ENCODE peak calls at places on chromosomes 11 and 22, in five cellular contexts. X, H, C, Z and A are unnamed samples.

GRCh38 chr11:72723508-72723907 is 28.7 kb downstream of the ARAP1 start:
- DNase-seq in X (no peak), H (no peak), C (no peak), Z (no peak), A (no peak)

GRCh38 chr11:70790671-70791300 is 392.5 kb downstream of the CTTN start:
- DNase-seq in X (peak), H (no peak), C (no peak), Z (no peak), A (peak)

GRCh38 chr11:65116370-65117205 is 913 bp downstream of the ZNHIT2 start:
- DNase-seq in X (peak), H (peak), C (no peak), Z (no peak), A (peak)

GRCh38 chr22:27554106-27554814 is 247.3 kb downstream of the MN1 start:
- DNase-seq in X (no peak), H (no peak), C (no peak), Z (no peak), A (no peak)

GRCh38 chr11:12167098-12167999 is 57.0 kb downstream of the MICAL2 start:
- DNase-seq in X (peak), H (no peak), C (no peak), Z (peak), A (no peak)

GRCh38 chr11:129652828-129653227 is 162.8 kb upstream of the TMEM45B start:
- DNase-seq in X (no peak), H (no peak), C (no peak), Z (no peak), A (no peak)

GRCh38 chr11:116037851-116038250 is 533.6 kb upstream of the CADM1 start:
- DNase-seq in X (no peak), H (no peak), C (no peak), Z (no peak), A (no peak)

GRCh38 chr11:13800901-13801300 is 132.4 kb downstream of the FAR1 start:
- DNase-seq in X (no peak), H (no peak), C (no peak), Z (no peak), A (no peak)

GRCh38 chr11:119478711-119479285 is 55.8 kb upstream of the THY1 start:
- DNase-seq in X (no peak), H (no peak), C (no peak), Z (no peak), A (peak)

GRCh38 chr11:108895579-108896480 is 231.0 kb downstream of the DDX10 start:
- DNase-seq in X (no peak), H (no peak), C (no peak), Z (peak), A (no peak)

GRCh38 chr11:23543651-23544216 is 683.5 kb upstream of the CCDC179 start:
- DNase-seq in X (no peak), H (no peak), C (no peak), Z (no peak), A (no peak)

GRCh38 chr22:22884010-22884887 is 3.4 kb upstream of the IGLL5 start:
- DNase-seq in X (peak), H (peak), C (peak), Z (peak), A (peak)

GRCh38 chr22:46075764-46076531 is 74.4 kb upstream of the PPARA start:
- DNase-seq in X (no peak), H (no peak), C (no peak), Z (no peak), A (no peak)

GRCh38 chr11:125569913-125570621 is 790 bp downstream of the EI24 start:
- DNase-seq in X (peak), H (peak), C (peak), Z (no peak), A (peak)